ENCODE peak calls at places on chromosomes 5 and 9, in five cellular contexts. T is stomach, R is AG10803, P is thyroid gland, D is fibroblast of pulmonary artery. Z is an unnamed sample.

GRCh38 chr9:1604942-1605560 is 410.1 kb upstream of the SMARCA2 start:
- DNase-seq in R (peak), P (no peak), T (no peak), D (peak), Z (no peak)

GRCh38 chr5:165620394-165620793 is 2115.0 kb downstream of the MAT2B start:
- DNase-seq in T (no peak), D (peak), R (no peak), P (no peak), Z (peak)

GRCh38 chr5:171647043-171647899 is 138.3 kb upstream of the SMIM23 start:
- DNase-seq in D (peak), T (no peak), P (no peak), R (peak), Z (peak)

GRCh38 chr9:91572044-91572443 is 148.4 kb upstream of the NFIL3 start:
- DNase-seq in R (no peak), D (peak), T (no peak), P (no peak), Z (no peak)

GRCh38 chr5:101278011-101278687 is 375.1 kb upstream of the ST8SIA4 start:
- DNase-seq in P (no peak), R (no peak), T (no peak), D (peak), Z (peak)

GRCh38 chr9:7777776-7778175 is 21.8 kb downstream of the DMAC1 start:
- DNase-seq in T (no peak), P (no peak), D (no peak), R (no peak), Z (peak)

GRCh38 chr5:103021310-103021709 is 98.6 kb downstream of the GIN1 start:
- DNase-seq in R (peak), P (no peak), T (no peak), D (no peak), Z (no peak)

GRCh38 chr9:26675055-26675454 is 217.5 kb downstream of the CAAP1 start:
- DNase-seq in R (no peak), D (no peak), P (no peak), T (no peak), Z (no peak)

GRCh38 chr9:28648723-28649122 is 1075.4 kb upstream of the C9orf72 start:
- DNase-seq in R (no peak), P (no peak), D (no peak), T (no peak), Z (no peak)

GRCh38 chr5:80149161-80149609 is 106.7 kb downstream of the SERINC5 start:
- DNase-seq in P (no peak), D (no peak), R (no peak), T (no peak), Z (no peak)

GRCh38 chr5:64229163-64229774 is 63.6 kb downstream of the RNF180 start:
- DNase-seq in P (no peak), D (peak), R (peak), T (no peak), Z (peak)

GRCh38 chr5:33258553-33258952 is 182.2 kb upstream of the TARS1 start:
- DNase-seq in D (no peak), T (no peak), R (peak), P (no peak), Z (no peak)

GRCh38 chr9:19375536-19375935 is 4.5 kb downstream of the RPS6 start:
- DNase-seq in D (peak), P (no peak), T (no peak), R (peak), Z (no peak)

GRCh38 chr9:105973811-105974407 is 279.6 kb downstream of the TMEM38B start:
- DNase-seq in T (no peak), D (peak), P (no peak), R (peak), Z (peak)

GRCh38 chr5:123601610-123602009 is 89.6 kb downstream of the CSNK1G3 start:
- DNase-seq in R (no peak), P (no peak), T (no peak), D (no peak), Z (no peak)

GRCh38 chr9:35948451-35948850 is 9.5 kb downstream of the OR2S2 start:
- DNase-seq in T (no peak), D (peak), P (no peak), R (no peak), Z (no peak)

GRCh38 chr5:110917161-110917875 is 154.2 kb upstream of the TSLP start:
- DNase-seq in P (no peak), T (no peak), R (no peak), D (peak), Z (no peak)

GRCh38 chr9:108108802-108109448 is 619.4 kb upstream of the KLF4 start:
- DNase-seq in R (peak), T (no peak), D (peak), P (no peak), Z (peak)

GRCh38 chr5:35859101-35859661 is 2.5 kb downstream of the IL7R start:
- DNase-seq in D (peak), T (no peak), P (no peak), R (peak), Z (no peak)

GRCh38 chr9:126738553-126738952 is 66.3 kb upstream of the ZBTB43 start:
- DNase-seq in D (no peak), R (no peak), T (no peak), P (no peak), Z (no peak)

GRCh38 chr5:72379936-72380335 is 59.8 kb downstream of the PTCD2 start:
- DNase-seq in R (no peak), P (no peak), D (no peak), T (no peak), Z (peak)

GRCh38 chr5:62139741-62140140 is 166.3 kb upstream of the KIF2A start:
- DNase-seq in P (no peak), T (no peak), D (no peak), R (no peak), Z (no peak)

GRCh38 chr5:126301056-126301455 is 122.2 kb upstream of the GRAMD2B start:
- DNase-seq in T (no peak), P (no peak), R (no peak), D (no peak), Z (peak)

DNA sequence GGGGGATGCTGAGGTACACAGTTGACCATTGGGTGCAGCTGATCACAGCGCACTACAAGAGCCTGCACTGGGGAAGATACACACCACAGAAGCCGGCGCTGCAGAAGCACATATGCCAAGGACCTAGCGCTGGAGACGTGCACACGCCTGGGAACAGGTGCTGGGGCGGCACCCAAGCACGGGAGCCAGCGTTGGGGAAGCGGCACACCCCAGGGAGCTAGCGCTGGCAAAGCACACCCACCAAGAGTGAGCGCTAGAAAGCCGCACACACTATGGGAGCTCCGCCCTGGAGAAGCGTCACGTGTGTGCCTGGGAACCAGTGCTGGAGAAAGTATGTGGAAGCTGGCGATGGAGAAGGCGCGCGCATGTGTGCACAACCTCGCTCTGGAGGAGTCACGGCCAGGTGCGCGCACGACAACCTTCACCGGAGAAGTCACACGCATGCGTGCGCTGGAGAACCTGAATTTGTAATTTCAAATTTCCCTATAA is 4.5 kb downstream of the FANCC start:
- DNase-seq in P (peak), D (peak), T (peak), R (peak), Z (no peak)
- H3K4me3 ChIP-seq in P (no peak), D (peak), T (peak), R (peak), Z (peak)

GRCh38 chr5:162190-162564 is 29.1 kb upstream of the LRRC14B start:
- DNase-seq in D (no peak), P (no peak), T (no peak), R (no peak), Z (no peak)
- H3K4me3 ChIP-seq in D (no peak), P (no peak), T (no peak), R (no peak), Z (no peak)

DNA sequence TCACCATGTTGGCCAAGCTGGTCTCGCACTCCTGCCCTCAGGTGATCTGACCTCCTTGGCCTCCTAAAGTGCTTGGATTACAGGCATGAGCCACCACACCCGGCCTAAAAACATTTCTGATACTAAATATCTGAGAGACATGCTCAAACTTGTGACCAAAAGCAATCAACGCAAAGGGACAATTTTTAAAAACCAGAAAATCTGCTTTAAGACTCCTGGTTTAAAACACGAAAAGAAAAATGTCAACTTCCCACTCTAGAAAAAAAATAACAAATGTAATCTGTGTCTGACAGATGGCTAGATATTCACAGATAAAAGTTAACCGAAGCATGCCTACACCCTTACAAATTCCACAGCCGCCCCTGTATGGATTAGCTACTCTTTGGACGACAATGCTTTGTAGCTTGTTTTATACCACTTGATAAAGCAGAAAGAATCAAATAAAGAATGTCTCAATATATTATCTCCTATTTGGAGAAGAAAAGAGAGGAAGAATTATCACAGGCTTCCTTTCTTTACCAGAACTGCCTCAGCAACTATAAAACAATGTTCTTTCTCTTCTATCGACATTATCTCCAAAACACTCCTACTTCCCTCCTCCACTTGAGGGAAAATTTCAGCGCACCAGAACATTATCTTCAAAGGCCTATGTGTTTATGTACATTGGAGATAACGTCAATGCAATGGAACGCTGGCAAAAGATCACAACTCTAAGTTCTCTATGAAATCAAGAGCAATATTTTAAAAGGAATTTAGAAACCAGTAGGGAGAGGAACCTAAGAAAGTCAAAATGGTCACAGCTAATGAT is 26.3 kb downstream of the CEMIP2 start:
- DNase-seq in T (peak), D (peak), P (no peak), R (no peak), Z (no peak)
- H3K4me3 ChIP-seq in T (no peak), D (no peak), P (no peak), R (no peak), Z (no peak)

GRCh38 chr5:117761190-117761589 is 1186.6 kb upstream of the SEMA6A start:
- DNase-seq in R (no peak), P (no peak), D (peak), T (no peak), Z (no peak)
- H3K4me3 ChIP-seq in R (no peak), P (no peak), D (no peak), T (no peak), Z (no peak)

DNA sequence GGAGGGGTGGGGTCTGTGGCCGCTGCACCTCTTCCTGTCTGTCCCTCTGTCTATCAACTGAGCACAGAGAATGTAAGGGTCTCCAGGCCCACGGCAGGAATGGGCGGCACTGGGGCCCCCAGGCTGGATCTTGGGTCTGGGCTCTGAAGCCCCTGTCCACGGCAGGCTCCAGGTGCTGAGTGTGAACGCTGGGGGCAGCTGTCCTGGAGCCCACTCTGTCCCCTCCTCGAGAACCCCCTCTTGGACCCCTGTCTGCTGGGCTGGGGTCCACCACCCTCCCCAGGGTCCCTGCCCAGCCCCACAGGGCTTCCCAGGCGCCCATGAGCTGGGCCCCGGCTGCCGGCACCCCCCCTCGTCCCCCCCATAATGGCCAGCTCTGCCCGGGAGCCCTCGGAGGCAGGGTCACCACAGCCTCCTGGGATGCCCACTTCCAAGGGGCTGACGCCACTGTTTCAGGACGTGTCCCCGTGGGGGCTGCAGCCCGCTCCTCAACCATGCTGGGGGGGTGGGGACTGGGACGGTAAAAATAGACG is 16.0 kb upstream of the NRARP start:
- DNase-seq in T (peak), R (no peak), P (no peak), D (no peak), Z (no peak)
- H3K4me3 ChIP-seq in T (no peak), R (no peak), P (no peak), D (no peak), Z (no peak)

GRCh38 chr9:134680393-134681060 is 38.9 kb downstream of the COL5A1 start:
- DNase-seq in R (no peak), D (no peak), T (no peak), P (no peak), Z (no peak)
- H3K4me3 ChIP-seq in R (no peak), D (no peak), T (no peak), P (no peak), Z (no peak)